ENCODE peak calls at places on chromosomes 2 and 18, in five cellular contexts. One of them, this sample, is unnamed.

GRCh38 chr2:109218087-109218791 is 89.2 kb downstream of the SH3RF3 start:
- DNase-seq in HFF-Myc: no peak
- DNase-seq in fibroblast of mammary gland: no peak
- DNase-seq in GM23248: no peak
- DNase-seq in RCC 7860: no peak
- DNase-seq in this sample: no peak

GRCh38 chr2:6772366-6772710 is 93.4 kb downstream of the CMPK2 start:
- DNase-seq in HFF-Myc: no peak
- DNase-seq in fibroblast of mammary gland: no peak
- DNase-seq in GM23248: no peak
- DNase-seq in RCC 7860: no peak
- DNase-seq in this sample: peak

GRCh38 chr2:150677561-150677960 is 190.1 kb upstream of the RND3 start:
- DNase-seq in HFF-Myc: no peak
- DNase-seq in fibroblast of mammary gland: no peak
- DNase-seq in GM23248: no peak
- DNase-seq in RCC 7860: no peak
- DNase-seq in this sample: peak

GRCh38 chr2:56118474-56118873 is 65.3 kb upstream of the CCDC85A start:
- DNase-seq in HFF-Myc: no peak
- DNase-seq in fibroblast of mammary gland: no peak
- DNase-seq in GM23248: no peak
- DNase-seq in RCC 7860: no peak
- DNase-seq in this sample: no peak

GRCh38 chr2:11314482-11314881 is 30.0 kb downstream of the ROCK2 start:
- DNase-seq in HFF-Myc: no peak
- DNase-seq in fibroblast of mammary gland: no peak
- DNase-seq in GM23248: peak
- DNase-seq in RCC 7860: no peak
- DNase-seq in this sample: peak

GRCh38 chr18:78627546-78628315 is 351.9 kb upstream of the SALL3 start:
- DNase-seq in HFF-Myc: no peak
- DNase-seq in fibroblast of mammary gland: no peak
- DNase-seq in GM23248: no peak
- DNase-seq in RCC 7860: no peak
- DNase-seq in this sample: no peak

GRCh38 chr2:105540642-105541041 is 141.8 kb upstream of the FHL2 start:
- DNase-seq in HFF-Myc: no peak
- DNase-seq in fibroblast of mammary gland: no peak
- DNase-seq in GM23248: no peak
- DNase-seq in RCC 7860: no peak
- DNase-seq in this sample: no peak

GRCh38 chr2:62119313-62119969 is 76.5 kb upstream of the B3GNT2 start:
- DNase-seq in HFF-Myc: no peak
- DNase-seq in fibroblast of mammary gland: no peak
- DNase-seq in GM23248: no peak
- DNase-seq in RCC 7860: no peak
- DNase-seq in this sample: no peak

GRCh38 chr18:9696701-9697100 is 11.4 kb upstream of the RAB31 start:
- DNase-seq in HFF-Myc: no peak
- DNase-seq in fibroblast of mammary gland: no peak
- DNase-seq in GM23248: no peak
- DNase-seq in RCC 7860: no peak
- DNase-seq in this sample: no peak